ENCODE peak calls at places on chromosomes 5 and 9, in eight cellular contexts. R is A549, X is H1, A is K562, O is HCT116, E is endothelial cell of umbilical vein, G is HepG2, M is GM12878. Q is an unnamed sample.

GRCh38 chr9:134346151-134346550 is 19.9 kb downstream of the RXRA start:
- DNase-seq in O (no peak), E (no peak), R (no peak), G (no peak), A (peak), M (no peak), X (no peak), Q (no peak)

GRCh38 chr5:164002214-164002613 is 496.8 kb downstream of the MAT2B start:
- DNase-seq in G (no peak), O (no peak), A (no peak), E (peak), X (no peak), R (no peak), M (no peak), Q (no peak)

GRCh38 chr5:75361310-75361709 is 24.3 kb downstream of the HMGCR start:
- DNase-seq in E (no peak), G (no peak), X (no peak), A (no peak), M (no peak), R (no peak), O (no peak), Q (no peak)

GRCh38 chr9:24498632-24499031 is 47.1 kb downstream of the IZUMO3 start:
- DNase-seq in R (no peak), G (no peak), E (no peak), A (no peak), M (no peak), X (no peak), O (no peak), Q (no peak)

GRCh38 chr9:133995012-133995896 is 3.1 kb upstream of the VAV2 start:
- DNase-seq in E (no peak), M (no peak), R (peak), X (no peak), O (peak), G (peak), A (no peak), Q (peak)

GRCh38 chr5:76813982-76814562 is 4.8 kb upstream of the F2RL1 start:
- DNase-seq in A (no peak), M (no peak), X (no peak), G (peak), R (peak), O (peak), E (peak), Q (no peak)

GRCh38 chr9:8857330-8858249 is 1058.0 kb upstream of the DMAC1 start:
- DNase-seq in E (peak), M (no peak), R (no peak), O (no peak), A (no peak), X (peak), G (no peak), Q (no peak)

GRCh38 chr9:133122935-133123611 is 2.0 kb upstream of the RALGDS start:
- DNase-seq in O (no peak), X (no peak), R (no peak), E (no peak), G (no peak), A (peak), M (no peak), Q (peak)

GRCh38 chr5:68225188-68225910 is 9.8 kb downstream of the PIK3R1 start:
- DNase-seq in G (peak), A (no peak), M (no peak), O (no peak), R (peak), E (peak), X (no peak), Q (peak)

GRCh38 chr9:78510035-78510434 is 213.1 kb downstream of the PSAT1 start:
- DNase-seq in R (no peak), X (no peak), A (no peak), O (no peak), E (no peak), M (no peak), G (no peak), Q (no peak)

GRCh38 chr9:78519786-78520185 is 222.9 kb downstream of the PSAT1 start:
- DNase-seq in A (no peak), E (no peak), R (no peak), G (no peak), M (no peak), X (no peak), O (no peak), Q (no peak)

DNA sequence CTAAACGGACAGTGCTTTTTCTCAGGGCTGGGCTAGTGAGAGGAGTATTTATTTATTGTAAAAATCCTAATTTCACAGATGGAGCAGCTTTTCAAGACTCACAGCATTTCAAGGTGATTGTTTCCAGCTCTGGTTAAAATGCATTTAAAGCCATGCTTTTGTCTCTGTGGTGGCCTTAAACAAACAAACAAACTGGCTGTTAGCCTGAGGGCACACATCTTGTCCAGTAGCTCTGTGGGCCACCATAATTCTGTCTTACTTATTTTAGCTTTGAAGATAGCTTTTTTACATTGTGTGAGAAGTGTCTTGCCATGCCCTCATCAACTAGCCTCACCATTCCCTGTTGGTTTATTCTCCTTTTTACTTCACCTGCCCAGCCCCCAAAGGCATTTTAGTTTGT is 218.2 kb downstream of the PSAT1 start:
- DNase-seq in O (no peak), M (no peak), G (no peak), X (no peak), R (no peak), A (no peak), E (no peak), Q (no peak)
- TF ChIP-seq MAX in O (no peak), M (no peak), G (no peak), X (no peak), R (no peak), A (no peak), E (no peak), Q (no peak)

GRCh38 chr5:5422819-5423515 is 490 bp downstream of the ICE1 start:
- DNase-seq in R (no peak), G (no peak), E (no peak), M (no peak), O (no peak), A (peak), X (no peak), Q (peak)

GRCh38 chr5:5420251-5420650 is 2.2 kb upstream of the ICE1 start:
- DNase-seq in R (no peak), O (no peak), G (no peak), X (no peak), A (no peak), M (no peak), E (no peak), Q (no peak)

GRCh38 chr5:5421149-5421960 is 1.1 kb upstream of the ICE1 start:
- DNase-seq in E (peak), R (no peak), M (no peak), X (no peak), O (no peak), A (peak), G (no peak), Q (peak)

GRCh38 chr5:5424736-5425135 is 2.3 kb downstream of the ICE1 start:
- DNase-seq in E (peak), A (no peak), G (no peak), X (no peak), R (no peak), O (no peak), M (no peak), Q (peak)

DNA sequence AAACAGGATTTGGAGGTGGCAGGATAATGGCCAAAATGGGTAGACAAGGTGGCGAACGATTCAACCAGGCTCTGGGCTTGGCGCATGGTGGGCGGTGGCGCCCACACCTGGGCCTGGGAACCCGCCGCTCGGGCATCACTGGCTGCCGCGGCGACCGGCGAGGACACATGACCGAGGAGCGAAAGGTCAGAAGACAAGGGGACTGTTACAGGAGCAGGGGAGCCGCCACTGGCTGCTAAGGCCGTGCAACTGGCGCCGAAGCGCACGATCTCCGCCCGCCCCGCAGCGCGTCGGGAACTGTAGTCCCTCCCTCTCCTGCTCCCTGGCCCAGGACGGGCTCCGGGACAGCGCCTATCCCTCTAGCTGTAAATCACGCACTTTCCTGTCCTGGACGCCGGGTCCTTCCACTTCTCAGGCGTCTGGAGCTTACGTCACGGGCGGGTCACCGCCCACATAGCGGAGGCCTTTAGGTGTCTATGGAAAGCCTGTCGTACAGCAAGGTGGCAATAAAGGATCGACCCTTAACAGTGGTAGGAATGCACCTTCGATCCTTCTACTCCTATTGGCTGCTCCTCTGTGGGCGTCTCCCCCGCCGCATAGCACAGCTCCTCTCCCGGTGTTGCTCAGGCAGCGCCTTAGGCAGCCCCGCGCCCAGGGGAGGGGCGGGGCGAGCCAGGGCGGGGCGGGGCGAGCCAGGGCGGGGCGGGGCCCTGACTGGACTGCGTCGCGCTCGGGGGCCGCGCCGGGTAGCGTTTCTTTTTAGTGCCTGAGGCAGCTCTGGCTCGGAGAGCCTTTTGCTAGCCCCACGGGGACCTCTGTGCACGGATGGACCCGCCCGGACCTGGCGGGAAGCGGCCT is at the start of gene ICE1:
- DNase-seq in A (peak), O (peak), R (peak), G (peak), X (peak), E (peak), M (peak), Q (peak)
- TF ChIP-seq CTCF in A (no peak), O (no peak), R (no peak), G (peak), X (no peak), E (no peak), M (no peak), Q (no peak)

DNA sequence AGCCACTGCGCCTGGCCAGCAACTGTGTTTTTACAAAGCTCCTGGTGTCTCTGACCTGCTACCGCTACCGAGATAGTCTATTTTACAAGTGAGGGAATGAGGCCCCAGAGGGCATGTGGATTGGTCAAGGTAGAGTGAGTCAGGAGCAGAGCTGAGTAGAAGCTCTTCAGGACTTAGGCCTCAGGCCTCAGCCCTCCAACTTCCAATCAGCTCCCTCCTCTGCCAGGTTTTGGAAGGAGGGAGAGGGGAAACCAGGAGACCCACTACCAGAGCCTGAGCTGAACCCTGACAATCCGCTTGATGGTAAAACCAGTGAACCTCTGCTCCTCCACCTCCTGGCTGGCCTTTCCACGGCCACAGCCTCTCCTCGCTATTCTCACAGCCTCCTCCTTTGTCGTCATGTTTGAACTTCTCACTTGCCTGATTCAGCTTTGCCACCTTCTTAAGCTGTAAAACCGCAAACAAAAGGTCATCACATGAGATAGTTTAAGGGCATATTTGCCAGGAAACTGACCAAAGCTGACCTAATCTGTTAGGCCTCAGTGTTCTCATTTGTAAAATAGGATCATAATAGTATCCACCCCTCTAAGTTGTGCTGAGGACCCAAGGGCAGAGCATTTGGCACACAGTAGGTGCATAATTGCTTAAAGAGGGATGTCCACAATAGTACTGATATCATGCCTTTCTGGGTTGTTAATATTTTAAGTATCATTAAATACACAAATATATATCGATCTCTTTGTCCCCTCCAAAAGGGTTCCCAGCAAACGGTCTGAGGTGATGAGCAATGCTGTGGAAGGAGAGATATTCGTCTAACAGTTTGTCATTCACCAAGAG is 1.7 kb downstream of the TRAF1 start:
- DNase-seq in M (no peak), A (no peak), O (no peak), X (no peak), R (no peak), G (no peak), E (no peak), Q (no peak)
- TF ChIP-seq POLR2A in M (no peak), A (no peak), O (no peak), X (no peak), R (no peak), G (no peak), E (no peak), Q (no peak)

DNA sequence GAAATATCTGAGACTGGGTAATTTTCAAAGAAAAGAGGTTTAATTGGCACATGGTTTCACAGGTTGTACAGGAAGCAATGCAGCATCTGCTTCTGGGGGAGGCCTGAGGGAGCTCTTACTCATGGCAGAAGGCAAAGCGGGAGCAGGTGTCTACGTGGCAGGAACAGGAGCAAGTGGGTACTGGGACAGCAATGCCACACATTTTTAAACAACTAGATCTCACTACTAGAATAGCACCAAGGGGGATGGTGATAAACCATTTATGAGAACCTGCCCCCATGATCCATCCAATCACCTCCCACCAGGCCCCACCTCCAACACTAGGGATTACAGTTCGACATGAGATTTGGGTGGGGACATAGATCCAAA is 47.6 kb upstream of the HOMER1 start:
- DNase-seq in E (no peak), R (no peak), X (no peak), O (no peak), A (no peak), G (no peak), M (no peak), Q (no peak)
- TF ChIP-seq MAX in E (no peak), R (no peak), X (no peak), O (no peak), A (no peak), G (no peak), M (no peak), Q (no peak)

GRCh38 chr9:107648153-107648716 is 158.7 kb upstream of the KLF4 start:
- DNase-seq in X (no peak), G (no peak), E (no peak), A (no peak), O (no peak), M (no peak), R (no peak), Q (no peak)
- TF ChIP-seq CTCF in X (no peak), G (no peak), E (no peak), A (no peak), O (no peak), M (no peak), R (no peak), Q (no peak)

GRCh38 chr9:91914404-91914803 is 35.6 kb downstream of the ROR2 start:
- DNase-seq in X (peak), O (no peak), A (peak), E (no peak), R (no peak), G (no peak), M (no peak), Q (peak)
- TF ChIP-seq POLR2A in X (no peak), O (no peak), A (no peak), E (no peak), R (no peak), G (no peak), M (no peak), Q (no peak)

DNA sequence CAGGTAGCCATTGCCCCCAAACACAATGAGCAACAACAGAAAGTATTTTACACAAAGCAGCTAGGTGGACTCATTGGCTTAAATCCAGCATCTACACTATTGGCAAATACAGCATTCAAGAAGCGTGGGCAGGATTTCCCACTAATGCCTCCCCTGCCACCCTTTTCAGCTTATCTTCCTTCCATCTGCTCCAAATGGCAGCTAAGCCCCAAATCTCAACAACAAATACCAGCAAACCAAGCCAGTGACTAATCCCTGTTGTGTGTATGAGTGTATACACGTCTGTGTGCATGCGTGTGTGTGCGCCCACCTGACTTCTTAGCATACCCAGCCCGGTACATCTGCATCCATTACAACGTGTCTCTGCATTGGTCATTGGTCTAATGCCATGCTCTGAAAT is 151.2 kb upstream of the WWC1 start:
- DNase-seq in A (no peak), X (no peak), G (no peak), O (no peak), M (no peak), E (no peak), R (no peak), Q (no peak)
- TF ChIP-seq MAX in A (no peak), X (no peak), G (no peak), O (no peak), M (no peak), E (no peak), R (no peak), Q (no peak)

Q was measured in NB4.